ENCODE peak calls at places on chromosomes 4 and X, in six cellular contexts. I, X, D, V, P and C are unnamed samples.

GRCh38 chr4:182643801-182644311 is 273.3 kb downstream of the DCTD start:
- DNase-seq in I (no peak), X (no peak), D (no peak), V (no peak), P (no peak), C (no peak)

GRCh38 chr4:25088342-25088952 is 57.7 kb upstream of the LGI2 start:
- DNase-seq in I (no peak), X (no peak), D (peak), V (peak), P (no peak), C (no peak)

GRCh38 chr4:91114386-91114785 is 987.2 kb downstream of the CCSER1 start:
- DNase-seq in I (no peak), X (no peak), D (no peak), V (no peak), P (no peak), C (no peak)

GRCh38 chr4:8370835-8371234 is 69.7 kb downstream of the ACOX3 start:
- DNase-seq in I (no peak), X (no peak), D (peak), V (no peak), P (no peak), C (no peak)

GRCh38 chrX:20438871-20439526 is 172.3 kb upstream of the RPS6KA3 start:
- DNase-seq in I (no peak), X (no peak), D (no peak), V (no peak), P (no peak), C (no peak)

GRCh38 chr4:14809203-14809602 is 193.1 kb upstream of the CPEB2 start:
- DNase-seq in I (no peak), X (no peak), D (no peak), V (no peak), P (no peak), C (no peak)

GRCh38 chr4:41140410-41140809 is 73.9 kb downstream of the APBB2 start:
- DNase-seq in I (no peak), X (no peak), D (no peak), V (no peak), P (no peak), C (no peak)

GRCh38 chrX:40514376-40514775 is 66.4 kb upstream of the ATP6AP2 start:
- DNase-seq in I (no peak), X (no peak), D (no peak), V (no peak), P (no peak), C (no peak)

GRCh38 chr4:5067908-5068307 is 16.6 kb downstream of the STK32B start:
- DNase-seq in I (no peak), X (no peak), D (no peak), V (no peak), P (no peak), C (no peak)

GRCh38 chr4:163638909-163639308 is 144.4 kb downstream of the TMA16 start:
- DNase-seq in I (no peak), X (no peak), D (no peak), V (no peak), P (no peak), C (no peak)

GRCh38 chrX:75522565-75523411 is at the start of gene ZDHHC15:
- DNase-seq in I (peak), X (peak), D (peak), V (peak), P (peak), C (no peak)

GRCh38 chrX:31219174-31219573 is 147.3 kb upstream of the FTHL17 start:
- DNase-seq in I (no peak), X (no peak), D (no peak), V (no peak), P (no peak), C (no peak)

GRCh38 chr4:1590244-1590643 is 93.9 kb downstream of the FAM53A start:
- DNase-seq in I (no peak), X (no peak), D (peak), V (no peak), P (no peak), C (no peak)